ENCODE peak calls at places on chromosomes 11 and 22, in ten cellular contexts. F is ascending aorta, A is fibroblast of pulmonary artery, L is esophagus squamous epithelium, T is neural crest cell, N is fibroblast of the aortic adventitia, S is bronchial epithelial cell, Q is transverse colon, J is type B pancreatic cell, Z is cardiac fibroblast. V is an unnamed sample.

GRCh38 chr11:5280582-5281102 is 10.9 kb upstream of the HBE1 start:
- DNase-seq in F (peak), A (peak), L (no peak), T (no peak), N (peak), S (peak), Q (no peak), J (no peak), Z (peak), V (peak)

GRCh38 chr11:5691963-5692358 is 2.4 kb downstream of the TRIM22 start:
- DNase-seq in F (no peak), A (no peak), L (no peak), T (no peak), N (no peak), S (no peak), Q (no peak), J (no peak), Z (no peak), V (no peak)

GRCh38 chr22:50140615-50141014 is 29.9 kb upstream of the PANX2 start:
- DNase-seq in F (no peak), A (peak), L (no peak), T (no peak), N (no peak), S (no peak), Q (no peak), J (no peak), Z (no peak), V (no peak)

GRCh38 chr11:60792521-60792920 is 7.4 kb downstream of the MS4A10 start:
- DNase-seq in F (no peak), A (no peak), L (no peak), T (no peak), N (no peak), S (no peak), Q (no peak), J (no peak), Z (no peak), V (no peak)

GRCh38 chr11:64620286-64620962 is 29.4 kb downstream of the SLC22A12 start:
- DNase-seq in F (no peak), A (peak), L (no peak), T (peak), N (peak), S (no peak), Q (peak), J (no peak), Z (peak), V (no peak)

GRCh38 chr11:46050065-46050464 is 71.2 kb downstream of the PHF21A start:
- DNase-seq in F (no peak), A (peak), L (no peak), T (peak), N (peak), S (peak), Q (peak), J (peak), Z (peak), V (no peak)

GRCh38 chr11:11510939-11511338 is 110.9 kb downstream of the GALNT18 start:
- DNase-seq in F (no peak), A (no peak), L (no peak), T (no peak), N (no peak), S (peak), Q (peak), J (no peak), Z (no peak), V (no peak)

GRCh38 chr22:24497879-24498278 is 2.7 kb downstream of the UPB1 start:
- DNase-seq in F (no peak), A (no peak), L (no peak), T (no peak), N (no peak), S (no peak), Q (no peak), J (no peak), Z (no peak), V (no peak)

GRCh38 chr11:128690746-128691091 is 3.2 kb upstream of the FLI1 start:
- DNase-seq in F (no peak), A (no peak), L (no peak), T (no peak), N (no peak), S (peak), Q (no peak), J (no peak), Z (no peak), V (no peak)

GRCh38 chr22:36384766-36385400 is 2.9 kb downstream of the MYH9 start:
- DNase-seq in F (no peak), A (no peak), L (no peak), T (peak), N (peak), S (no peak), Q (no peak), J (no peak), Z (peak), V (no peak)

GRCh38 chr11:57641426-57641825 is 8.3 kb downstream of the YPEL4 start:
- DNase-seq in F (no peak), A (peak), L (no peak), T (no peak), N (peak), S (peak), Q (no peak), J (no peak), Z (peak), V (no peak)

GRCh38 chr11:15903246-15903645 is 453.1 kb downstream of the SOX6 start:
- DNase-seq in F (no peak), A (no peak), L (no peak), T (no peak), N (no peak), S (peak), Q (no peak), J (no peak), Z (no peak), V (no peak)

GRCh38 chr22:33659423-33659822 is 260.9 kb downstream of the LARGE1 start:
- DNase-seq in F (no peak), A (peak), L (no peak), T (no peak), N (peak), S (no peak), Q (no peak), J (no peak), Z (peak), V (no peak)

GRCh38 chr11:63871962-63872832 is 33.3 kb downstream of the MARK2 start:
- DNase-seq in F (peak), A (peak), L (no peak), T (peak), N (peak), S (peak), Q (peak), J (no peak), Z (peak), V (no peak)

GRCh38 chr22:20566420-20567260 is 59.2 kb downstream of the MED15 start:
- DNase-seq in F (no peak), A (peak), L (no peak), T (no peak), N (peak), S (peak), Q (peak), J (no peak), Z (peak), V (no peak)

GRCh38 chr11:79472736-79473536 is 32.1 kb upstream of the TENM4 start:
- DNase-seq in F (no peak), A (no peak), L (no peak), T (no peak), N (no peak), S (no peak), Q (no peak), J (no peak), Z (no peak), V (no peak)

GRCh38 chr11:65571940-65572339 is 398 bp upstream of the FAM89B start:
- DNase-seq in F (no peak), A (peak), L (no peak), T (no peak), N (peak), S (peak), Q (peak), J (no peak), Z (peak), V (no peak)

GRCh38 chr11:76859708-76860233 is 947 bp upstream of the ACER3 start:
- DNase-seq in F (no peak), A (no peak), L (no peak), T (no peak), N (no peak), S (no peak), Q (no peak), J (no peak), Z (no peak), V (no peak)

GRCh38 chr11:128222245-128222959 is 365.0 kb downstream of the ETS1 start:
- DNase-seq in F (no peak), A (no peak), L (no peak), T (no peak), N (no peak), S (no peak), Q (no peak), J (no peak), Z (peak), V (no peak)

GRCh38 chr11:113593698-113594308 is 112.3 kb downstream of the TMPRSS5 start:
- DNase-seq in F (no peak), A (peak), L (no peak), T (no peak), N (peak), S (no peak), Q (no peak), J (no peak), Z (peak), V (no peak)

GRCh38 chr11:49432242-49432848 is 223.9 kb upstream of the FOLH1 start:
- DNase-seq in F (no peak), A (no peak), L (no peak), T (no peak), N (no peak), S (no peak), Q (no peak), J (no peak), Z (no peak), V (no peak)

GRCh38 chr11:123653997-123654565 is 343 bp downstream of the SCN3B start:
- DNase-seq in F (no peak), A (peak), L (no peak), T (no peak), N (peak), S (peak), Q (peak), J (no peak), Z (peak), V (no peak)

GRCh38 chr22:17655289-17655688 is 16.7 kb downstream of the BCL2L13 start:
- DNase-seq in F (no peak), A (no peak), L (no peak), T (no peak), N (peak), S (no peak), Q (peak), J (no peak), Z (peak), V (no peak)

GRCh38 chr22:32311551-32312071 is 46.1 kb upstream of the RFPL3 start:
- DNase-seq in F (no peak), A (no peak), L (no peak), T (no peak), N (no peak), S (no peak), Q (no peak), J (peak), Z (no peak), V (peak)

GRCh38 chr11:47233989-47234668 is 14.5 kb downstream of the ACP2 start:
- DNase-seq in F (no peak), A (peak), L (no peak), T (no peak), N (peak), S (peak), Q (peak), J (no peak), Z (peak), V (no peak)

GRCh38 chr11:116499396-116500001 is 273.3 kb downstream of the BUD13 start:
- DNase-seq in F (no peak), A (peak), L (no peak), T (peak), N (peak), S (peak), Q (peak), J (peak), Z (peak), V (no peak)

GRCh38 chr11:94400839-94401772 is at the start of gene GPR83:
- DNase-seq in F (no peak), A (no peak), L (no peak), T (peak), N (peak), S (no peak), Q (no peak), J (no peak), Z (peak), V (no peak)

GRCh38 chr11:33329705-33330329 is 72.6 kb downstream of the HIPK3 start:
- DNase-seq in F (no peak), A (peak), L (no peak), T (peak), N (peak), S (peak), Q (peak), J (no peak), Z (peak), V (no peak)

GRCh38 chr11:124071622-124071948 is 30.5 kb upstream of the OR10G7 start:
- DNase-seq in F (no peak), A (no peak), L (no peak), T (no peak), N (no peak), S (no peak), Q (no peak), J (no peak), Z (no peak), V (no peak)

GRCh38 chr11:7830740-7831139 is 34.0 kb upstream of the OR5P2 start:
- DNase-seq in F (no peak), A (no peak), L (no peak), T (no peak), N (no peak), S (no peak), Q (no peak), J (no peak), Z (no peak), V (no peak)

GRCh38 chr11:10930961-10931760 is 73.3 kb upstream of the ZBED5 start:
- DNase-seq in F (peak), A (peak), L (no peak), T (peak), N (peak), S (peak), Q (peak), J (peak), Z (peak), V (peak)

GRCh38 chr22:35743466-35743865 is 25.8 kb downstream of the APOL5 start:
- DNase-seq in F (no peak), A (no peak), L (no peak), T (no peak), N (no peak), S (no peak), Q (no peak), J (no peak), Z (peak), V (no peak)

GRCh38 chr11:130906616-130907015 is 9.7 kb downstream of the SNX19 start:
- DNase-seq in F (no peak), A (no peak), L (no peak), T (no peak), N (no peak), S (no peak), Q (no peak), J (no peak), Z (no peak), V (no peak)

GRCh38 chr11:130905512-130905911 is 10.8 kb downstream of the SNX19 start:
- DNase-seq in F (no peak), A (no peak), L (no peak), T (no peak), N (no peak), S (no peak), Q (no peak), J (no peak), Z (no peak), V (no peak)

GRCh38 chr11:130902380-130902779 is 13.9 kb downstream of the SNX19 start:
- DNase-seq in F (no peak), A (no peak), L (no peak), T (no peak), N (no peak), S (no peak), Q (no peak), J (no peak), Z (no peak), V (no peak)

GRCh38 chr11:130907229-130907628 is 9.1 kb downstream of the SNX19 start:
- DNase-seq in F (no peak), A (no peak), L (no peak), T (no peak), N (no peak), S (no peak), Q (no peak), J (no peak), Z (no peak), V (no peak)

GRCh38 chr11:130904380-130904779 is 11.9 kb downstream of the SNX19 start:
- DNase-seq in F (no peak), A (peak), L (no peak), T (no peak), N (no peak), S (peak), Q (no peak), J (no peak), Z (no peak), V (no peak)
- TF ChIP-seq CTCF in F (no peak), A (peak), L (peak), T (peak), N (peak), S (peak), Q (peak), J (peak), Z (peak), V (peak)

GRCh38 chr22:29673361-29673760 is 46.4 kb upstream of the CABP7 start:
- DNase-seq in F (no peak), A (no peak), L (no peak), T (no peak), N (no peak), S (no peak), Q (no peak), J (no peak), Z (no peak), V (no peak)
- TF ChIP-seq CTCF in F (no peak), A (no peak), L (no peak), T (no peak), N (no peak), S (no peak), Q (no peak), J (no peak), Z (no peak), V (no peak)

DNA sequence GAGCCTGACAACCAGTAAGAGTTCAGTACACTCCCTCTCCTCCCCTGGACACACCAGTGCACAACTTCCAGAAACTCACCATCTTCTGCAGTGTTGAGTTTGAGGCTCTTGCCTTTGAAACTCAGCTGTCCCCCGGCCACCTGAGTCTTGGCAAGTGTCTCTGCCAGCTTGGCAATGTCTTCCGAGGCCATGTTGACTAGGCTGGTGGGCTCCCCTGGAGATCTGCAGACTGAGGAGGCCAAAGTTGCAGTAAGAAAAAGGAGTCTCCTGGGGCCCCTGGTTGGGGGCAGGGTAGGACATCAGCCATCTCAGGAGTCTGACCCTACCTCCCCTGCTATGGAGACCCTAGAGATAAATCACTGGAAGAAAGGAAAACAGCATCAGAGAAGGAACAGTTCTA is 5.1 kb downstream of the RANGAP1 start:
- DNase-seq in F (no peak), A (no peak), L (no peak), T (no peak), N (no peak), S (no peak), Q (no peak), J (no peak), Z (no peak), V (no peak)
- TF ChIP-seq CTCF in F (no peak), A (no peak), L (no peak), T (no peak), N (no peak), S (no peak), Q (no peak), J (no peak), Z (no peak), V (no peak)

DNA sequence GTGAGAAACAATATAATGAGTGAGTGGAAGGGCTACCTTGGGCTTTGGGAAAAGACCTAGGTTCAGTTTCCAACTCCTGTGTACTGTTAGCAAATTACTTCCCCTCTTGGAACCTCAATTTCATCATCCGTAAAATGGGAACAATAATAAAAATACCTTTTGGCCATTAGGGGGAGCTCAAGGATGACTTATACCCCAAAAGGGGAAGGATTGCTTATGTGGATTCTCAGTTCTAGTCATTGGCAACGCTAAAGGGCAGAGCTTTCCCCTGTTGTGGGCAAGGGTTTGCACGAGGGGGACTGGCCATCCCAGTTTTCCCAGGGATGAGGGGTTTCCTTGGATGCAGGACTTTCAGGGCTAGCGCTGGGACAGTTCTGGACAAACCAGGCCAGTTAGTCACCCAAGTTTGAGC is 3.1 kb upstream of the COMMD9 start:
- DNase-seq in F (no peak), A (peak), L (no peak), T (no peak), N (peak), S (peak), Q (no peak), J (no peak), Z (peak), V (no peak)
- TF ChIP-seq CTCF in F (no peak), A (peak), L (peak), T (peak), N (peak), S (peak), Q (peak), J (peak), Z (peak), V (peak)